ENCODE peak calls at places on chromosome 20, in six cellular contexts. O, H, D, P, T and A are unnamed samples.

GRCh38 chr20:63898882-63899558 is 4.1 kb downstream of the DNAJC5 start:
- DNase-seq in O (no peak), H (peak), D (no peak), P (no peak), T (no peak), A (peak)

GRCh38 chr20:38173237-38174156 is 8.4 kb upstream of the TGM2 start:
- DNase-seq in O (no peak), H (peak), D (peak), P (no peak), T (no peak), A (no peak)

GRCh38 chr20:45779011-45779915 is 12.4 kb downstream of the WFDC3 start:
- DNase-seq in O (no peak), H (peak), D (no peak), P (no peak), T (no peak), A (no peak)

GRCh38 chr20:15802020-15802419 is 771.2 kb downstream of the KIF16B start:
- DNase-seq in O (no peak), H (no peak), D (no peak), P (no peak), T (no peak), A (no peak)

GRCh38 chr20:48329676-48330644 is 497.8 kb downstream of the PREX1 start:
- DNase-seq in O (peak), H (peak), D (peak), P (no peak), T (peak), A (no peak)

GRCh38 chr20:59667981-59668515 is 63.7 kb downstream of the PHACTR3 start:
- DNase-seq in O (no peak), H (no peak), D (no peak), P (no peak), T (no peak), A (no peak)

GRCh38 chr20:42138711-42139110 is 520.5 kb upstream of the CHD6 start:
- DNase-seq in O (no peak), H (no peak), D (no peak), P (no peak), T (no peak), A (no peak)

GRCh38 chr20:59604770-59605665 is 678 bp downstream of the PHACTR3 start:
- DNase-seq in O (peak), H (no peak), D (no peak), P (no peak), T (no peak), A (no peak)

GRCh38 chr20:31861346-31862156 is 8.8 kb downstream of the DUSP15 start:
- DNase-seq in O (peak), H (peak), D (peak), P (no peak), T (peak), A (peak)

GRCh38 chr20:46897471-46897870 is 2.8 kb downstream of the EYA2 start:
- DNase-seq in O (no peak), H (no peak), D (no peak), P (no peak), T (no peak), A (no peak)

GRCh38 chr20:42430525-42431046 is 759.1 kb downstream of the PTPRT start:
- DNase-seq in O (no peak), H (no peak), D (no peak), P (no peak), T (no peak), A (no peak)

GRCh38 chr20:47535088-47535487 is 33.4 kb downstream of the NCOA3 start:
- DNase-seq in O (no peak), H (peak), D (peak), P (no peak), T (peak), A (no peak)

GRCh38 chr20:58340853-58341252 is 31.3 kb downstream of the RAB22A start:
- DNase-seq in O (no peak), H (peak), D (no peak), P (no peak), T (no peak), A (no peak)

GRCh38 chr20:11447371-11448100 is 470.2 kb upstream of the BTBD3 start:
- DNase-seq in O (no peak), H (no peak), D (no peak), P (no peak), T (no peak), A (no peak)

GRCh38 chr20:58017970-58018530 is 210.4 kb downstream of the ANKRD60 start:
- DNase-seq in O (no peak), H (no peak), D (no peak), P (no peak), T (no peak), A (no peak)

GRCh38 chr20:44398303-44398702 is 42.8 kb downstream of the HNF4A start:
- DNase-seq in O (no peak), H (no peak), D (no peak), P (no peak), T (no peak), A (no peak)

GRCh38 chr20:38723982-38724602 is at the start of gene SLC32A1:
- DNase-seq in O (peak), H (no peak), D (no peak), P (no peak), T (no peak), A (no peak)

GRCh38 chr20:60219984-60220540 is 261.8 kb downstream of the CDH26 start:
- DNase-seq in O (no peak), H (no peak), D (no peak), P (no peak), T (no peak), A (no peak)

GRCh38 chr20:44079968-44080560 is 106.9 kb downstream of the JPH2 start:
- DNase-seq in O (no peak), H (no peak), D (no peak), P (no peak), T (no peak), A (no peak)

GRCh38 chr20:46308258-46309157 is at the start of gene CDH22:
- DNase-seq in O (peak), H (peak), D (peak), P (no peak), T (no peak), A (peak)

GRCh38 chr20:36540551-36541211 is 638 bp upstream of the MYL9 start:
- DNase-seq in O (no peak), H (no peak), D (no peak), P (no peak), T (no peak), A (no peak)
- H3K4me3 ChIP-seq in O (no peak), H (peak), D (no peak), P (peak), T (peak), A (no peak)

GRCh38 chr20:9059931-9060330 is 9.0 kb upstream of the PLCB4 start:
- DNase-seq in O (no peak), H (no peak), D (no peak), P (no peak), T (no peak), A (no peak)
- TF ChIP-seq GABPA in O (no peak), H (no peak), D (no peak), P (no peak), T (no peak), A (no peak)

DNA sequence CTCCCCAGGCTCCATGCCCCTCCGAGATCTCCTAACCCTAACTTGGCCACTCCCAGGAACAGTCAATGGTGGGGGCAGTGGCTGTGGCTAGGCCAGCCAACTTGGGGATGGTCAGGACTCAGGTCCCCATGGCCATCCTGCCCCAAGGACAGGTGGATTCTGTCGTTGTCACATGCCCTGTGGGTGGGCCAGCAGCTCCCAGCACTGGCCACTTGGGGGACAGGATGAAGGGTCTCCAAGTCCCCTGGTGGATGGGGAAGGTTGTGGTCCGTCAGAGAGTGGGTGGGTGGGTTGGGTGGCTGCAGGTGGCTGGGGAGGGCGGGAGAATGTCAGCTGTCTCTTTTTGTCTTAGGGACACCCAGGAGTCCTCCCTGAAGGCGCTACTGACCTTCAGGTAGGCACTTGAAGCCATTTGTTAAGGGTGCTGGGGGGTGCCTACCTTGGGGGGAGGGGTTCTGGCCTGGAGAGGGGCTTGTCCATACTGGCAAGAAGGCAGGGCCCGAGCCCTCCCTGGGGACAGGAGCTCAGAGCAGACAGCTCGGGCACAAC is 5.5 kb downstream of the COL9A3 start:
- DNase-seq in O (peak), H (no peak), D (peak), P (no peak), T (no peak), A (no peak)
- TF ChIP-seq CTCF in O (no peak), H (no peak), D (no peak), P (no peak), T (peak), A (no peak)

GRCh38 chr20:18056174-18057105 is 1.3 kb downstream of the OVOL2 start:
- DNase-seq in O (peak), H (no peak), D (no peak), P (no peak), T (no peak), A (peak)
- H3K4me3 ChIP-seq in O (no peak), H (no peak), D (peak), P (peak), T (peak), A (peak)

GRCh38 chr20:36477475-36477874 is 63.8 kb upstream of the MYL9 start:
- DNase-seq in O (no peak), H (no peak), D (no peak), P (no peak), T (no peak), A (no peak)

GRCh38 chr20:36481380-36482043 is 59.8 kb upstream of the MYL9 start:
- DNase-seq in O (no peak), H (no peak), D (no peak), P (no peak), T (no peak), A (peak)

GRCh38 chr20:36479938-36480337 is 61.4 kb upstream of the MYL9 start:
- DNase-seq in O (no peak), H (no peak), D (no peak), P (no peak), T (no peak), A (no peak)

GRCh38 chr20:36480456-36481048 is 60.8 kb upstream of the MYL9 start:
- DNase-seq in O (no peak), H (no peak), D (no peak), P (no peak), T (no peak), A (no peak)

DNA sequence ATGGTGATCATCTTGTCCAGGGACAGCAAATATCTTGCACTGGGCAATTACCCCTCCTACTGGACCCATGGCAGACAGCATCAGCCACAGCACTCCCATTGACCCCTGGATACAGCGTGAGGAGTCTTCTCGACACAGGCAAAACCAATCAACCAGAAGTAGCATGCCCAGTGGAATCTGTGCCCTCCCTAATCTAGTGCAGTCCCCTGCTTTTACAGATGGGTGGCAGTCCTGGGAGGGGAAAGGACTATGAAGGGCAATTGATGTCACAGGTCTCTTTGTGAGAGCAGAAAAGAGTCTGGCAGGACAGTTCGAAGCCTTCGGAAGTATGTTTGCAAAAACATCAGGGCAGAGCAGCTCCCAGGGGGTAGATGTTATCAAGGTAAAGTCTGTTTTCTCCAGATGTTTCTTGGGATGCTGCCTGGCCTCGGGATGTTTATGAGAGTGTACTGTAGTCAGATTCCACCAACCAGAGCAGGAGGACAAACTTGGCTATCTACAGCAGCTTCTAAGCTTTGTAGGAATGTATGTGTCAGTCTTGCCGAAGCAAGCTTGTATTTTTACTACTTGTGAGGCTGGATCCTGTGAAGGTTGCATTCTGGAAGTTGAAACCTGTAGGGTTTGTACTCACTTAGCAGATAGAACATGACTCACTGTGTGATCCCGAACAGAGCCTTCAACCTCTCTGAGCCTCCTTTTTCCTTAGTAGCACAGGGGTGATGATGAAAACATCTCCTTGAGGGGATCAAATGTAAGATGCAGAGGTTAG is 63.0 kb upstream of the MYL9 start:
- DNase-seq in O (no peak), H (no peak), D (no peak), P (no peak), T (no peak), A (no peak)
- TF ChIP-seq GABPA in O (no peak), H (no peak), D (no peak), P (no peak), T (no peak), A (no peak)

GRCh38 chr20:1397710-1398109 is 4.9 kb upstream of the FKBP1A start:
- DNase-seq in O (no peak), H (no peak), D (no peak), P (no peak), T (no peak), A (no peak)
- TF ChIP-seq CTCF in O (peak), H (no peak), D (no peak), P (peak), T (peak), A (no peak)